ENCODE peak calls at places on chromosome 20, in five cellular contexts. L is brain microvascular endothelial cell, C is right lobe of liver, H is epithelial cell of proximal tubule, B is GM23338. Z is an unnamed sample.

GRCh38 chr20:48382304-48382703 is 445.5 kb downstream of the PREX1 start:
- DNase-seq in B (no peak), C (no peak), L (no peak), H (no peak), Z (no peak)

GRCh38 chr20:63091901-63092659 is 85.3 kb upstream of the BHLHE23 start:
- DNase-seq in H (no peak), L (no peak), B (no peak), C (peak), Z (no peak)

GRCh38 chr20:2812189-2812588 is 2.6 kb upstream of the C20orf141 start:
- DNase-seq in B (no peak), L (no peak), C (no peak), H (no peak), Z (no peak)

GRCh38 chr20:17845701-17846475 is 122.7 kb downstream of the SNX5 start:
- DNase-seq in H (no peak), L (no peak), C (no peak), B (no peak), Z (peak)

GRCh38 chr20:57414867-57415592 is 23.8 kb downstream of the RBM38 start:
- DNase-seq in B (no peak), H (no peak), L (no peak), C (no peak), Z (peak)

GRCh38 chr20:58697201-58697866 is 4.7 kb downstream of the NPEPL1 start:
- DNase-seq in H (no peak), C (no peak), B (no peak), L (no peak), Z (no peak)

GRCh38 chr20:7736336-7736735 is 203.9 kb downstream of the HAO1 start:
- DNase-seq in C (no peak), B (no peak), L (no peak), H (no peak), Z (peak)

GRCh38 chr20:40900816-40901215 is 127.8 kb upstream of the TOP1 start:
- DNase-seq in H (no peak), C (no peak), L (no peak), B (no peak), Z (no peak)

GRCh38 chr20:62318411-62319345 is 15.9 kb downstream of the ADRM1 start:
- DNase-seq in L (no peak), H (no peak), C (no peak), B (no peak), Z (no peak)

DNA sequence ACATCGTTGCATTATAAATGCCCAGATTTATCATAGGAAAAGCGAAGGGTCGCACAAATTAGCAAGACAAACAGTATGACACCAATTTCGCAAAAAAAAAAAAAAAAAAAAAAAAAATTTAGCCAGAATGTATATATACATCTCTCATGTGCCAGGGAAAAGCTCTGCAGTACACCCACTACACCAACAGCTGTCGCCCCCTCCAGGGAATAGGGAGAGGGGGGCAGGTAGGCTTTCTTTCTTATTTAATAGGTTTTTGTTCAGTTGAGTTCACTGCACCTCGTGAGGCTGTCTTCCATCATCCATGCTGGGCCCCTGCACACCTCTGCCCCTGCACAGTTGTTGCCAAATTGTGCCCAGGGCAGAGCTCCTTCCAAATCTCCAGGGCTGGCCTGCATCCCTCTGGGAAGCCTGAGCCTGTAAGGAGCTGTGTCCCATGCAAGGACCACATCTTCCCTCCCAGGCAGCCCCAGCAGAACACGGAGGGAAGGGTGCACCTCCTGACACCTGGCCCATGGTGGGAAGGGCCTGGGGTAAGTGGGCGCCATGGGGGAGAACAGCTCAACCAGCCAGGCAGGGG is 85.4 kb downstream of the NINL start:
- DNase-seq in H (no peak), C (no peak), B (no peak), L (no peak), Z (no peak)
- H3K4me3 ChIP-seq in H (no peak), C (no peak), B (no peak), L (no peak), Z (no peak)

GRCh38 chr20:50911030-50911429 is 20.2 kb downstream of the ADNP start:
- DNase-seq in H (no peak), L (no peak), B (no peak), C (no peak), Z (peak)
- H3K4me3 ChIP-seq in H (no peak), L (no peak), B (no peak), C (no peak), Z (no peak)

DNA sequence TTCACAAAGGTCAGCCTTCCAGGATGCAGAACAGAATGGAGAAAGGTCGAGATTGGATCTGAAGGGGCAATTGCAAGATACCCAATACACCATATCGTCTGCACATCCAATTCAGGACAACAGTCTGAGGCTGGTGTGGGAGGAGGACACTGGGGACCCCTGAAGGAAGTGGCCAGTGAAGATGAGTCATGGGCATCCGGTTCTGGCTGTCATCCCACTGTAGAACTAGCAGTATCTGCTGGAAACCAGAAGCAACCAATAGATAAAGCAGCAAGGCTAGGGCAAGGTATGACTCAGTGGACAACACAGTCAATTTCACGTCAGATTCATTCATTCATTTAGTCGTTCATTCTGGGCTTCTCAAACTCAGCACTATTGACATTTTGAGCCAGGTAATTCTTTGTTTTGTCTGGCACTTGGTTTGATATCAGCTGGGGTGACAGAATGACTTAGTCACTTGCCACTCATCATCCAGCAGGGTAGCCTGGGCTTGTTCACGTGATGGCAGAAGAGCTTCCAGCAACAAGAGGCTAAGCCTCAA is 30.3 kb upstream of the SHLD1 start:
- DNase-seq in C (no peak), L (peak), H (no peak), B (no peak), Z (peak)
- H3K4me3 ChIP-seq in C (no peak), L (no peak), H (no peak), B (no peak), Z (no peak)

GRCh38 chr20:39049148-39049547 is 87.0 kb downstream of the DHX35 start:
- DNase-seq in C (no peak), B (no peak), L (no peak), H (no peak), Z (no peak)
- H3K4me3 ChIP-seq in C (no peak), B (peak), L (no peak), H (no peak), Z (no peak)

GRCh38 chr20:35661908-35662307 is 2.8 kb downstream of the CPNE1 start:
- DNase-seq in L (no peak), B (no peak), H (no peak), C (no peak), Z (no peak)
- H3K4me3 ChIP-seq in L (peak), B (peak), H (peak), C (no peak), Z (peak)

DNA sequence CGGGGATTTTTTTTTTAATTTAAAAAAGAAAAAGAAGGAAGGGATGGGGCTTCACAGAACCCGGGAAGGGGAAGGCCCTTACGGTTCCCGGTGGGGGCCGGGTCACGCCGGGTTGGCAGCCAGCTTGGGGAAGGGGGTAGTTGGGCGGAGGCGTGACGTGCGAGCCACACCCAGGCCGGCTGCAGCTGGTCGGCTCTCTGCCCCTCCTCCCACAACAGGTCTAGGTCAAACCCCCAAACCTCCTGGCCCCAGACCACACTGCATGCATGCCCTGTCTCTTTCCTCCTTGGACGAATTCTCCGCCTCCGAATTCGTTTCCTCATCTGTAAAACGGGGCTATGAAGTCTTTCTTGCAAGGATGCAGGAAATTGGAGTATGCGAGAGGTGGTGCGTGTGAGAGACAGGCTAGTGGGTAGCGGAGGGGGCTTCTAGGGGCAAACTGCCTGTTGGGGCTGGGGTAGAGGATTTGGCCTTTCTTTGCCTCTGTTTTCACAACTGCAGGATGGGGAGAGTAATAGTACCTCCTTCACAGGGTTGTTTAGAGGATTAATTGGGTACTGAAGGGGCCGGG is 835 bp downstream of the HCK start:
- DNase-seq in C (peak), L (no peak), H (no peak), B (peak), Z (no peak)
- H3K4me3 ChIP-seq in C (no peak), L (no peak), H (no peak), B (peak), Z (no peak)

GRCh38 chr20:10676518-10676917 is 2.7 kb upstream of the JAG1 start:
- DNase-seq in H (no peak), B (no peak), L (no peak), C (no peak), Z (no peak)

GRCh38 chr20:10673176-10673830 is 496 bp downstream of the JAG1 start:
- DNase-seq in C (peak), L (no peak), B (peak), H (no peak), Z (no peak)

GRCh38 chr20:10674684-10675455 is 1.1 kb upstream of the JAG1 start:
- DNase-seq in L (peak), C (peak), B (peak), H (no peak), Z (peak)

GRCh38 chr20:10673831-10674683 is at the start of gene JAG1:
- DNase-seq in L (peak), H (no peak), B (peak), C (peak), Z (peak)

DNA sequence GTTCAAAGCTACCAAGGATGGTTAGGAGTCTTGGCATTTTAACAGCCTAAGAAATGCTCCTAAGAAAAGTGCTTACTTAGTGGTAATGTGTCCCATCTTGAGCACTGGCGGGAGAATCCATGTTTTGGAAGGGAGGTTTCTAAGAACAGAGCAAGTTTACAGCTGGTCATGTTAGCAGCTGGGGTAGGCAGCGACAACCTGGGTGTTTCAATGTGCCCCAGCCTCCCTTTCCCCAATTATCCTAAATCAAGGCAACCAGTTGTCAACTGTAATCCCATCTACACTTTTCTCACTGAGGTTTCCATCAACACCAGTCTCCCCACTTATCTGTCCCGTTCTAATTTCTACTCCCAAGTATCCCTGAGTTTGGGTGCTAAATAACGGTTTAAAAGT is 1.7 kb upstream of the JAG1 start:
- DNase-seq in H (no peak), L (no peak), B (no peak), C (no peak), Z (no peak)
- H3K4me3 ChIP-seq in H (peak), L (peak), B (peak), C (no peak), Z (no peak)